ENCODE peak calls at places on chromosomes 13 and 19, in eight cellular contexts. C is AG10803; A is A549; E is lower lobe of right lung; T is cardiac muscle cell; J is CD8-positive, alpha-beta T cell; O is left lung; L is tibial artery. F is an unnamed sample.

GRCh38 chr19:32924200-32924599 is 47.6 kb downstream of the CEP89 start:
- DNase-seq in C (peak; percentile 3), A (no peak), E (no peak), T (peak; percentile 2), J (no peak), O (no peak), L (no peak), F (peak; percentile 8)

GRCh38 chr13:26019881-26020535 is 31.8 kb downstream of the SHISA2 start:
- DNase-seq in C (peak; percentile 89), A (no peak), E (no peak), T (peak; percentile 79), J (no peak), O (no peak), L (no peak), F (peak; percentile 6)

GRCh38 chr19:38376576-38376975 is 2.2 kb downstream of the PSMD8 start:
- DNase-seq in C (no peak), A (no peak), E (no peak), T (no peak), J (no peak), O (no peak), L (no peak), F (no peak)

GRCh38 chr13:84844473-84844872 is 954.7 kb downstream of the SLITRK6 start:
- DNase-seq in C (no peak), A (peak; percentile 0), E (no peak), T (peak; percentile 1), J (no peak), O (no peak), L (no peak), F (no peak)

GRCh38 chr19:47141695-47142094 is 11.1 kb downstream of the SAE1 start:
- DNase-seq in C (no peak), A (no peak), E (no peak), T (no peak), J (no peak), O (no peak), L (no peak), F (no peak)

GRCh38 chr19:50230379-50231351 is 27.2 kb downstream of the MYH14 start:
- DNase-seq in C (no peak), A (no peak), E (no peak), T (no peak), J (no peak), O (no peak), L (no peak), F (no peak)

GRCh38 chr13:48334534-48335127 is 31.1 kb downstream of the RB1 start:
- DNase-seq in C (peak; percentile 41), A (peak; percentile 0), E (no peak), T (peak; percentile 61), J (no peak), O (no peak), L (no peak), F (no peak)

GRCh38 chr19:48170817-48171347 is 402 bp downstream of the ZSWIM9 start:
- DNase-seq in C (no peak), A (no peak), E (no peak), T (no peak), J (no peak), O (no peak), L (no peak), F (no peak)

DNA sequence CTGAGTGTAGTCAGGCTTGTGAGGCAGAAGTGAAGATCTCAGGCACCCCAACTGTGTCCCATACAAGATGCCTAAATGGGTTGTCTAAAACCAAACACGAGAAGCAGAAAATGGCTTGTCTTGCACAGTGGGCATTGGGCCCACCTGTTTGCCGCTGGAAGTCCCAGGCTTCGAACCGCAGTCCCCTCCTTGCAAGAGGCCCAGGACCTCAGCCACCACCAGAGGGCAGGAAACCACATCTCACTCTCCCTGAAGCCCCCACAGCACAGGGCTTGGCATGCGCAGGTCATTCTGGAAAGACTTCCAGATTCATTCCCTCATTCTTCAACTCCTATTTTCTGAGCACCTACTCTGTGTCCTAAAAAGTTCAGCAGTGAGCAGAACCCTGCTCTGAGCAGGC is 973.7 kb downstream of the UQCRFS1 start:
- DNase-seq in C (no peak), A (no peak), E (no peak), T (peak; percentile 17), J (no peak), O (no peak), L (no peak), F (no peak)
- TF ChIP-seq CTCF in C (peak; percentile 22), A (no peak), E (no peak), T (peak; percentile 34), J (no peak), O (no peak), L (no peak), F (no peak)

DNA sequence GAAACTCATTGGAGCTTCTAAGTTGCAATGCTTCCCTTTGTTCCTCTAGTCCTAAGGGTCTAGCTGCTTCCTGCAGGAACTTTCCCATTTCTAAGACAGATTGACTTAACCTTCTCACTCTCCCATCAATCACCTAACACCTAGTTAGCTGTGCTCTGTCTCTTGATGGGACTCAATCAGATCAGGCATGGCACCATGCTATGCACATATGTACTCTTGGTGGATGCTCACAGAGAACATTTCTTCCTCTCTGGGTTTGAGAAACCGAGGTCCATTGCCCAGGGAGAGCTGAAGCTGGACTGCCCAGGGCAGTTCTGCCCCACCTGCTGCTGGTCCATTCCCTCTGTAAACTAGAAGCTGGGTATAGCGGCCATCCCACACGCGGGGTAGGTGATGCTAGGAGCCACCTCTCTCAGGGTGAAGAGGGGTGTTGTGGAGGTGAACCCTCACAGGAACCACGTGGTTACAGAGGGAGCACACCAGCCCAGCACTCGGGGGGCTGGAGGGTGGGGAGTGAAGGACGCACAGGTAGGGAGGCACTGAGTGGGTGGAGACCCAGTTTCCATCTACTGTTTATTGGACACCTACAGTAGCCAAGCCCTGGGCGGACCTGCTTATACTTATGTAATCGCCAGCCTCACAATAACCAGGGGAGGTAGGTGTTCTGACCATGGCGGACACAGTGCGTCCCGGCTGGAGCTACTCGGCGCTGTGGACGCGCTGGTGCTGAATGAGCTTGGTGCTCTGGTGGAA is 3.1 kb upstream of the UBE2M start:
- DNase-seq in C (no peak), A (no peak), E (no peak), T (no peak), J (no peak), O (no peak), L (no peak), F (no peak)
- H3K4me3 ChIP-seq in C (peak overlapping the region; percentile 51), A (no peak overlapping the region), E (peak overlapping the region; percentile 57), T (no peak overlapping the region), J (peak overlapping the region; percentile 60), O (peak overlapping the region; percentile 31), L (peak overlapping the region; percentile 51), F (no peak overlapping the region)

GRCh38 chr19:43432866-43433673 is 18.4 kb downstream of the TEX101 start:
- DNase-seq in C (peak; percentile 51), A (peak; percentile 89), E (peak; percentile 60), T (peak; percentile 63), J (peak; percentile 51), O (no peak), L (peak; percentile 39), F (no peak)

GRCh38 chr19:43430976-43431375 is 16.3 kb downstream of the TEX101 start:
- DNase-seq in C (no peak), A (no peak), E (no peak), T (no peak), J (no peak), O (no peak), L (no peak), F (no peak)

GRCh38 chr19:43429395-43429794 is 14.7 kb downstream of the TEX101 start:
- DNase-seq in C (no peak), A (no peak), E (no peak), T (no peak), J (no peak), O (no peak), L (no peak), F (no peak)

GRCh38 chr19:43433689-43434088 is 19.0 kb downstream of the TEX101 start:
- DNase-seq in C (no peak), A (no peak), E (no peak), T (no peak), J (no peak), O (no peak), L (no peak), F (no peak)

DNA sequence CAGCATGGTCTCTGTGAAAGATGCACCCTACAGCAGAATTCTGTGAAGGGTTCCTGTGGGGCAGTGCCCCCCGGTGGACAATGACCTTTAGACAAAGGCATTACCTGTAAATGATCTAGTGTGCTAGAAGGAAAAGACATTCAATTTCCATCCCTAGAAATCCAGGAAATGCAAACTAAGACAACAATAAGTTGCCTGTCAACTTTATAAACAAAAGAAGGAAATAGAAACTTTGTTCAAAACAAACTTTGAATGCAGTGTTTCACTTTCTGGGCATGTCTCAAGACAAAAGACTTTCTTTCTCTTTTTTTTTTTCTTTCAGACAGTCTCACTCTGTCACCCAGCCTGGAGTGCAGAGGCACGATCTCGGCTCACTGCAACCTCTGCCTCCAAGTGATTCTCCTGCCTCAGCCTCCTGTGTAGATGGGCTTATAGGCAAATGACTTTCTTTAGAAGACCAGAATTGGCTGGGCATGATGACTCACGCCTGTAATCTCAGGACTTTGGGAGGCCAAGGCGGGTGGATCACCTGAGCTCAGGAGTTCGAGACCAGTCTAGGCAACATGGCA is 15.5 kb downstream of the TEX101 start:
- DNase-seq in C (no peak), A (no peak), E (no peak), T (no peak), J (no peak), O (no peak), L (no peak), F (no peak)
- TF ChIP-seq CTCF in C (peak; percentile 29), A (no peak), E (no peak), T (no peak), J (no peak), O (no peak), L (no peak), F (no peak)

DNA sequence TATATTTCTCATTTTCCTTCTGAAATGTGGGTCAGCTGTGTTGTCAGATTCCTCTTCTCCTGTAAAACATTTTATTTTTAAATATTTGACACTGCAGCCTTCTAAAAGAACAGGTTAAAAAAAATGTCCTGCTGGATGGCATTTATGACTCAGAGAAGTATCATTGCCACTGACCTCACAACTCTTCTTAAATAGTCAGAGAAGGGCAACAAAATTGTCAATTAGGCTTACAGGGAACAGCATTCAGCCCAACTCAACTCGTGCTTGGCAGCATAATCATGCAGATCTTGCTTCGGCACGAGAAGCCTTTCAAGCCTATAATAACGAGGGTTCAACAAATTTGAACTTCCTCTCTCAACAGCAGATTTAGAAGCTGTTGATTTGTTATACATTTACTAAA is 296.7 kb upstream of the DACH1 start:
- DNase-seq in C (peak; percentile 8), A (no peak), E (no peak), T (no peak), J (no peak), O (no peak), L (no peak), F (no peak)
- H3K4me3 ChIP-seq in C (no peak overlapping the region), A (no peak overlapping the region), E (no peak overlapping the region), T (no peak overlapping the region), J (no peak overlapping the region), O (no peak overlapping the region), L (no peak overlapping the region), F (no peak overlapping the region)

GRCh38 chr19:35524181-35524838 is 3.8 kb downstream of the SBSN start:
- DNase-seq in C (no peak), A (no peak), E (no peak), T (no peak), J (no peak), O (no peak), L (no peak), F (no peak)
- TF ChIP-seq CTCF in C (no peak), A (no peak), E (no peak), T (no peak), J (no peak), O (no peak), L (no peak), F (no peak)

F was measured in AG04450.